ENCODE peak calls at places on chromosomes 11 and 22, in ten cellular contexts. L, O, R, N, Y, Q, P, V, E and I are unnamed samples.

GRCh38 chr11:69691449-69691848 is 12.4 kb downstream of the FGF19 start:
- DNase-seq in L (peak), O (no peak), R (no peak), N (no peak), Y (peak), Q (no peak), P (no peak), V (no peak), E (peak), I (no peak)

GRCh38 chr22:49670610-49671330 is 156.9 kb downstream of the BRD1 start:
- DNase-seq in L (no peak), O (peak), R (no peak), N (no peak), Y (no peak), Q (no peak), P (peak), V (no peak), E (no peak), I (no peak)

GRCh38 chr11:73869234-73869949 is 7.3 kb downstream of the COA4 start:
- DNase-seq in L (no peak), O (no peak), R (no peak), N (no peak), Y (peak), Q (no peak), P (no peak), V (peak), E (peak), I (no peak)

GRCh38 chr11:122538060-122538459 is 117.5 kb upstream of the UBASH3B start:
- DNase-seq in L (no peak), O (no peak), R (no peak), N (no peak), Y (no peak), Q (no peak), P (no peak), V (no peak), E (no peak), I (no peak)

GRCh38 chr11:12544986-12545775 is 129.0 kb upstream of the TEAD1 start:
- DNase-seq in L (peak), O (no peak), R (no peak), N (no peak), Y (peak), Q (no peak), P (no peak), V (peak), E (peak), I (no peak)

GRCh38 chr11:123474994-123475393 is 44.9 kb downstream of the GRAMD1B start:
- DNase-seq in L (peak), O (no peak), R (no peak), N (no peak), Y (peak), Q (no peak), P (no peak), V (peak), E (no peak), I (no peak)

GRCh38 chr22:38696606-38697005 is 4.1 kb downstream of the JOSD1 start:
- DNase-seq in L (peak), O (no peak), R (peak), N (no peak), Y (peak), Q (no peak), P (no peak), V (peak), E (peak), I (peak)

GRCh38 chr11:126359431-126360048 is 4.1 kb downstream of the ST3GAL4 start:
- DNase-seq in L (no peak), O (peak), R (no peak), N (no peak), Y (peak), Q (no peak), P (peak), V (peak), E (peak), I (no peak)

GRCh38 chr11:127632546-127632945 is 632.0 kb upstream of the KIRREL3 start:
- DNase-seq in L (no peak), O (no peak), R (no peak), N (no peak), Y (no peak), Q (no peak), P (no peak), V (no peak), E (no peak), I (no peak)

GRCh38 chr11:1931326-1931725 is 11.8 kb downstream of the TNNT3 start:
- DNase-seq in L (no peak), O (no peak), R (no peak), N (no peak), Y (peak), Q (no peak), P (no peak), V (no peak), E (peak), I (no peak)

GRCh38 chr22:24706732-24707476 is 67.6 kb downstream of the PIWIL3 start:
- DNase-seq in L (peak), O (no peak), R (no peak), N (no peak), Y (no peak), Q (no peak), P (no peak), V (no peak), E (no peak), I (no peak)

GRCh38 chr11:40118780-40119179 is 1340.7 kb downstream of the LRRC4C start:
- DNase-seq in L (no peak), O (no peak), R (no peak), N (no peak), Y (no peak), Q (no peak), P (no peak), V (no peak), E (no peak), I (no peak)

GRCh38 chr11:126415669-126416420 is 60.4 kb downstream of the ST3GAL4 start:
- DNase-seq in L (no peak), O (no peak), R (no peak), N (no peak), Y (no peak), Q (no peak), P (peak), V (no peak), E (no peak), I (no peak)

GRCh38 chr11:117328414-117329010 is 858 bp downstream of the CEP164 start:
- DNase-seq in L (peak), O (peak), R (no peak), N (no peak), Y (peak), Q (no peak), P (peak), V (peak), E (peak), I (no peak)

GRCh38 chr11:125457814-125458343 is 38.2 kb downstream of the FEZ1 start:
- DNase-seq in L (peak), O (no peak), R (no peak), N (no peak), Y (peak), Q (peak), P (peak), V (peak), E (peak), I (no peak)

GRCh38 chr11:122758974-122759373 is 79.3 kb upstream of the CRTAM start:
- DNase-seq in L (no peak), O (no peak), R (no peak), N (no peak), Y (peak), Q (no peak), P (no peak), V (peak), E (peak), I (no peak)

GRCh38 chr11:8584511-8584910 is 9.5 kb downstream of the STK33 start:
- DNase-seq in L (no peak), O (no peak), R (no peak), N (no peak), Y (no peak), Q (no peak), P (no peak), V (no peak), E (no peak), I (no peak)

GRCh38 chr22:36977401-36977861 is 41.8 kb downstream of the TST start:
- DNase-seq in L (peak), O (peak), R (peak), N (peak), Y (peak), Q (no peak), P (peak), V (peak), E (peak), I (peak)

GRCh38 chr11:66595245-66595904 is 2.4 kb downstream of the CCS start:
- DNase-seq in L (no peak), O (no peak), R (no peak), N (no peak), Y (peak), Q (no peak), P (peak), V (peak), E (peak), I (peak)

GRCh38 chr22:46293591-46294260 is 2.9 kb upstream of the GTSE1 start:
- DNase-seq in L (peak), O (no peak), R (no peak), N (no peak), Y (peak), Q (no peak), P (no peak), V (peak), E (peak), I (no peak)

GRCh38 chr11:131710511-131710910 is 340.1 kb downstream of the NTM start:
- DNase-seq in L (no peak), O (no peak), R (no peak), N (no peak), Y (peak), Q (no peak), P (no peak), V (peak), E (peak), I (no peak)

GRCh38 chr22:46057762-46058420 is 80.9 kb upstream of the WNT7B start:
- DNase-seq in L (no peak), O (peak), R (no peak), N (no peak), Y (no peak), Q (no peak), P (peak), V (peak), E (peak), I (no peak)

GRCh38 chr22:46795140-46795539 is 32.7 kb downstream of the TBC1D22A start:
- DNase-seq in L (no peak), O (no peak), R (no peak), N (no peak), Y (no peak), Q (no peak), P (no peak), V (no peak), E (no peak), I (no peak)

GRCh38 chr11:116065986-116066385 is 561.8 kb upstream of the CADM1 start:
- DNase-seq in L (no peak), O (no peak), R (no peak), N (no peak), Y (no peak), Q (no peak), P (no peak), V (no peak), E (no peak), I (no peak)

GRCh38 chr11:93700830-93701229 is 39.3 kb downstream of the CEP295 start:
- DNase-seq in L (no peak), O (no peak), R (no peak), N (no peak), Y (peak), Q (no peak), P (no peak), V (peak), E (peak), I (no peak)

GRCh38 chr22:35231585-35232084 is 25.7 kb upstream of the HMGXB4 start:
- DNase-seq in L (peak), O (no peak), R (peak), N (peak), Y (peak), Q (peak), P (peak), V (peak), E (peak), I (peak)

GRCh38 chr22:25892678-25893077 is 150.7 kb downstream of the MYO18B start:
- DNase-seq in L (no peak), O (no peak), R (no peak), N (no peak), Y (no peak), Q (no peak), P (no peak), V (no peak), E (no peak), I (no peak)

GRCh38 chr11:49208006-49208721 is at the start of gene FOLH1:
- DNase-seq in L (no peak), O (no peak), R (no peak), N (no peak), Y (no peak), Q (no peak), P (peak), V (no peak), E (peak), I (no peak)

GRCh38 chr22:16387088-16387487 is 205.5 kb downstream of the CCT8L2 start:
- DNase-seq in L (no peak), O (no peak), R (no peak), N (no peak), Y (no peak), Q (no peak), P (no peak), V (no peak), E (no peak), I (no peak)

DNA sequence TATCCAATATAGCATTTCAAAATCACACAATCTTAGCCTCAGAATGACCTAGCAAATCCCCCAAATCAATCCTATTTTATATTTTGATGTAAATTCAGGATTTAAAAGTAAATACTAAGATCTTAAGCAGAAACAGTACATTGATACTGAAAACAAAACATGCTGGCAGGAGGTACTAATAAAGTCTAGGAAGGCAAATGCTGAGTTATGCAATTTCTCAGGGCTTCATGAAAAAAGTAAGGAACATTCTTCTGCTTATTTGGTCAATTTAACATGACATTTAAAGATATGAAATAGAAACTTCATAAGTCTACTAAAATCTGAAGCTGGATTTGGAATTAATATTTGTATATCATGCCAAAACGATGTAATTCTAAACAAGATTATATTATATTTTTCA is 153.3 kb downstream of the SWAP70 start:
- DNase-seq in L (no peak), O (no peak), R (no peak), N (no peak), Y (no peak), Q (no peak), P (no peak), V (no peak), E (no peak), I (no peak)
- H3K27ac ChIP-seq in L (no peak), O (no peak), R (no peak), N (no peak), Y (no peak), Q (no peak), P (no peak), V (no peak), E (no peak), I (no peak)

GRCh38 chr22:22848364-22848866 is 39.2 kb upstream of the IGLL5 start:
- DNase-seq in L (peak), O (no peak), R (peak), N (peak), Y (peak), Q (no peak), P (peak), V (peak), E (peak), I (peak)
- H3K4me3 ChIP-seq in L (no peak), O (no peak), R (no peak), N (no peak), Y (no peak), Q (no peak), P (no peak), V (no peak), E (no peak), I (no peak)

GRCh38 chr11:75481602-75482309 is 44.0 kb downstream of the GDPD5 start:
- DNase-seq in L (no peak), O (no peak), R (no peak), N (no peak), Y (no peak), Q (no peak), P (no peak), V (no peak), E (no peak), I (no peak)
- H3K27ac ChIP-seq in L (no peak), O (no peak), R (no peak), N (peak), Y (no peak), Q (no peak), P (no peak), V (no peak), E (no peak), I (no peak)

GRCh38 chr22:17774206-17774927 is at the start of gene BID:
- DNase-seq in L (no peak), O (no peak), R (peak), N (peak), Y (peak), Q (no peak), P (peak), V (peak), E (peak), I (peak)
- H3K4me3 ChIP-seq in L (peak), O (peak), R (peak), N (peak), Y (peak), Q (peak), P (peak), V (peak), E (peak), I (peak)